ENCODE peak calls at places on chromosomes 2 and 18, in five cellular contexts. C is AG04449, G is spleen, J is fibroblast of pulmonary artery, S is psoas muscle. W is an unnamed sample.

GRCh38 chr18:470661-471501 is 29.6 kb downstream of the COLEC12 start:
- DNase-seq in G (no peak), C (no peak), J (peak), S (no peak), W (peak)

GRCh38 chr2:50126845-50127244 is 905.1 kb downstream of the NRXN1 start:
- DNase-seq in S (no peak), J (no peak), C (no peak), G (no peak), W (no peak)

GRCh38 chr2:21643180-21643579 is 519.4 kb downstream of the TDRD15 start:
- DNase-seq in J (peak), G (no peak), C (no peak), S (no peak), W (peak)

GRCh38 chr2:95297639-95298395 is 670 bp downstream of the KCNIP3 start:
- DNase-seq in G (no peak), C (no peak), J (no peak), S (no peak), W (no peak)

GRCh38 chr2:120641366-120641771 is 94.3 kb upstream of the GLI2 start:
- DNase-seq in J (peak), S (no peak), G (no peak), C (no peak), W (peak)

GRCh38 chr2:56687169-56687568 is 503.4 kb downstream of the CCDC85A start:
- DNase-seq in J (peak), S (no peak), G (no peak), C (no peak), W (no peak)

GRCh38 chr2:120239488-120240287 is 13.0 kb upstream of the RALB start:
- DNase-seq in G (peak), S (no peak), J (peak), C (peak), W (peak)

GRCh38 chr18:26479686-26480079 is 68.7 kb downstream of the KCTD1 start:
- DNase-seq in S (no peak), C (no peak), G (no peak), J (no peak), W (peak)

GRCh38 chr2:158570869-158571268 is 114.1 kb downstream of the PKP4 start:
- DNase-seq in C (no peak), G (no peak), S (no peak), J (no peak), W (no peak)

GRCh38 chr18:13446581-13447470 is 228.3 kb downstream of the LDLRAD4 start:
- DNase-seq in S (peak), C (no peak), J (no peak), G (no peak), W (no peak)

DNA sequence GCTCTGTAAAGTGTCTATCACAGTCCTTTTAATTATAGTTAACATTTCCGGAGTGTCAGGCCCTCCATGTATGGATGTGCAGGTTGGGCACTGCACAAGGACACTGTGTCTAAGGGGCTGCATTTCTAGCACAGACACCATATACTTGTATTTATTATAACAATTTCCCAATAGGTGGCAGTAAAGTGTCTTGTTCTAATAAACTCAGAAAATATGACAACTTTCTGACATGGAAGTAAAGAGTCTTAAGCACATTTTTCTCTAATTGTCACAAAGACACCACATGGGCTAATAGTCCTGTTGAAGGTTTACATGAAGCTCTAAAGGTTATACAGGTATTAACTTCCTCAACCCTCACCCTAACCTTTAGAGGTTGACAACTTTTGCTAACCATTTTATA is 156.6 kb downstream of the DYSF start:
- DNase-seq in S (no peak), C (peak), J (peak), G (no peak), W (peak)
- TF ChIP-seq CTCF in S (peak), C (peak), J (peak), G (peak), W (peak)

DNA sequence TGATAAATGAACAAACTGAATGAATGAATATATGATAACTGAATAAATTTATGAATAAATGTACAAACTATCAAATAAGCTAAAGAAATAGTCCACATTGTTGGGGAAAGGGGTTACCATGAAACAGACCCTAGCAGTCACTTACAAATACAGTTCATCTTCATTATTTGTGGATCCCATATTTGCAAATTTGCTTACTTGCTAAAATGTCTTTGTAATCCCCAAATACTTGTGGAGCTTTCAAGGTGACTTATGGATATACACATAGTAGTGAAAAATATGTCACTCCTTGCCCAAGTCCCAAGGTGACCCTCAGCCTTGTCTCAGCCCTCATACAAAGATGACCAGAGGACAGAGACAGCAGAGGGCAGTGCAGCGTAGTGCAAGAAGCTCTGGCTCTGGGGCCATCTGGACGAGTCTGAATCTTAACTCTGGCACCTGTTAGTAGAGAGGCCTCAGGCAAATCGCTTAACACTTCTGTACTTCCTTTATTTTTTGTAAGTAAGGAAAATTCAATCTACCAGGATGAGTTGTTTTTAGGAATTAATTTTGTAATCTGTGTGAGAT is 3.1 kb downstream of the PAIP2B start:
- DNase-seq in G (no peak), C (no peak), S (peak), J (peak), W (peak)
- TF ChIP-seq CTCF in G (peak), C (peak), S (peak), J (peak), W (no peak)

DNA sequence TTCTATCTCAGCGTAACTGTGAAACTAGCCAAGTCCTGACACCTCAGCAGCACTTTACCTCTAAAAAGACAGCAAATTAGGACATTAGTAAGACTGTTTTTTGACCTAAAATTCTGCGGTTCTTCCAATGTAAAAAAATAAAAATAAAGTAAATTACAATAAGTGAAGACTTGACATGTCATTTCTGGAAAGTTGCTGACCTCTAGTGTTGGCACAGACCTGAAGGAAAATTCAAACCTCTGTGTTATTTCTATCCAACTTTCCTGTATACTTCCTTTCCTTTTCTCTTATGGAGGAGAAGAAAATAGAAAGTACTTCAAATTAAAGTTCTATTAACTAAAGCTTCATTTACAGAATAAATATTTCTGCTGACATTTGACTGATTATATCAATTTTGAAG is 110.6 kb downstream of the TMEM182 start:
- DNase-seq in S (no peak), J (no peak), G (no peak), C (no peak), W (no peak)
- TF ChIP-seq CTCF in S (peak), J (no peak), G (no peak), C (no peak), W (no peak)

GRCh38 chr2:45258251-45258775 is 249.1 kb upstream of the SIX2 start:
- DNase-seq in C (no peak), J (no peak), G (no peak), S (no peak), W (no peak)
- TF ChIP-seq CTCF in C (no peak), J (no peak), G (no peak), S (no peak), W (no peak)

DNA sequence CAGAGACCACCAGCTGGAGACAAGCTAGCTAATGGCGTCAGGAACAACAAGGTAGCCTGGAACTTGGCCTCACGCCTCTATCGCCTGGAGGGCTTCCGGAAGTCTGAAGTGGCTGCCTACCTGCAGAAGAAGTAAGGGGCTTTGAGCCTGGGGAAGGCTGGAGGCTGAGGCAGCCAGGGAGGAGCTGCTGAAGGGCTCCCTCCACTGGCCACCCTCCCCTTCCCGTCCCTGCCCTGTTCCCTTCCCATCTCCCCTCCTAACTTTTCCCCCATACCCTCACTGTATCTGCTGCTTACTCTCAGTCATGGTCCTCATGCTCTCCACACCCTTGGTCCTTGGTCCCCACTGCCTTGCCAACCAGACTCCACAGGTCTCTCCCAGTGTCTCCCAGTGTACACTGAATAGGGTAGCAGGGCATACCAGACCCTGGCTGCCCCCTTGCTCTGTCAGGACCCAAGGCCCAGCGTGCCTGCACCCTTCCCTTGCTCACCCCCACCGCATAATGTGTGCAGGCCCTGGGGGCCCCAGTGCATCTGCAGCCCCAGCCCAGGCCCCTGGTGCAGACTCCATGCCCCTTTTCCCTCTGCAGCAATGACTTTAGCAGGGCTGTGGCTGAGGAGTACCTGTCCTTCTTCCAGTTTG is 18.8 kb downstream of the PSD4 start:
- DNase-seq in S (no peak), G (no peak), J (no peak), C (no peak), W (no peak)
- TF ChIP-seq CTCF in S (no peak), G (no peak), J (no peak), C (no peak), W (no peak)

W was measured in IMR-90.